ENCODE peak calls at places on chromosomes 4 and X, in ten cellular contexts. One of them, this sample, is unnamed.

GRCh38 chr4:175412161-175412560 is 399.9 kb downstream of the GPM6A start:
- DNase-seq in neural progenitor cell: no peak
- DNase-seq in nucleus accumbens: no peak
- DNase-seq in vagina: no peak
- DNase-seq in WTC11: no peak
- DNase-seq in T-cell: no peak
- DNase-seq in uterus: peak; percentile 45
- DNase-seq in stimulated activated CD8-positive, alpha-beta memory T cell treated with anti-CD3 and anti-CD28 coated beads, Interleukin-15, amount 100 ng/mL, for 4 hours: no peak
- DNase-seq in NCI-H446 treated with DMSO at 0.1 percent for 48 hours: no peak
- DNase-seq in dorsolateral prefrontal cortex: peak; percentile 50
- DNase-seq in this sample: no peak

GRCh38 chrX:10620121-10620699 is at the start of gene MID1:
- DNase-seq in neural progenitor cell: peak; percentile 89
- DNase-seq in nucleus accumbens: peak; percentile 49
- DNase-seq in vagina: no peak
- DNase-seq in WTC11: peak; percentile 74
- DNase-seq in T-cell: no peak
- DNase-seq in uterus: peak; percentile 72
- DNase-seq in stimulated activated CD8-positive, alpha-beta memory T cell treated with anti-CD3 and anti-CD28 coated beads, Interleukin-15, amount 100 ng/mL, for 4 hours: no peak
- DNase-seq in NCI-H446 treated with DMSO at 0.1 percent for 48 hours: peak; percentile 14
- DNase-seq in dorsolateral prefrontal cortex: peak; percentile 60
- DNase-seq in this sample: no peak

GRCh38 chr4:173135241-173135847 is 33.3 kb upstream of the GALNT7 start:
- DNase-seq in neural progenitor cell: no peak
- DNase-seq in nucleus accumbens: no peak
- DNase-seq in vagina: no peak
- DNase-seq in WTC11: no peak
- DNase-seq in T-cell: no peak
- DNase-seq in uterus: no peak
- DNase-seq in stimulated activated CD8-positive, alpha-beta memory T cell treated with anti-CD3 and anti-CD28 coated beads, Interleukin-15, amount 100 ng/mL, for 4 hours: no peak
- DNase-seq in NCI-H446 treated with DMSO at 0.1 percent for 48 hours: no peak
- DNase-seq in dorsolateral prefrontal cortex: no peak
- DNase-seq in this sample: peak; percentile 36

GRCh38 chrX:32582729-32583128 is 628.6 kb downstream of the DMD start:
- DNase-seq in neural progenitor cell: no peak
- DNase-seq in nucleus accumbens: no peak
- DNase-seq in vagina: no peak
- DNase-seq in WTC11: no peak
- DNase-seq in T-cell: no peak
- DNase-seq in uterus: no peak
- DNase-seq in stimulated activated CD8-positive, alpha-beta memory T cell treated with anti-CD3 and anti-CD28 coated beads, Interleukin-15, amount 100 ng/mL, for 4 hours: no peak
- DNase-seq in NCI-H446 treated with DMSO at 0.1 percent for 48 hours: no peak
- DNase-seq in dorsolateral prefrontal cortex: no peak
- DNase-seq in this sample: no peak

GRCh38 chr4:120085705-120086104 is 19.1 kb upstream of the MAD2L1 start:
- DNase-seq in neural progenitor cell: no peak
- DNase-seq in nucleus accumbens: no peak
- DNase-seq in vagina: no peak
- DNase-seq in WTC11: no peak
- DNase-seq in T-cell: no peak
- DNase-seq in uterus: no peak
- DNase-seq in stimulated activated CD8-positive, alpha-beta memory T cell treated with anti-CD3 and anti-CD28 coated beads, Interleukin-15, amount 100 ng/mL, for 4 hours: no peak
- DNase-seq in NCI-H446 treated with DMSO at 0.1 percent for 48 hours: no peak
- DNase-seq in dorsolateral prefrontal cortex: no peak
- DNase-seq in this sample: peak; percentile 7

GRCh38 chr4:48016141-48017107 is at the start of the genes CNGA1 and NIPAL1:
- DNase-seq in neural progenitor cell: peak; percentile 94
- DNase-seq in nucleus accumbens: peak; percentile 74
- DNase-seq in vagina: no peak
- DNase-seq in WTC11: peak; percentile 92
- DNase-seq in T-cell: peak; percentile 56
- DNase-seq in uterus: peak; percentile 49
- DNase-seq in stimulated activated CD8-positive, alpha-beta memory T cell treated with anti-CD3 and anti-CD28 coated beads, Interleukin-15, amount 100 ng/mL, for 4 hours: peak; percentile 58
- DNase-seq in NCI-H446 treated with DMSO at 0.1 percent for 48 hours: peak; percentile 2
- DNase-seq in dorsolateral prefrontal cortex: peak; percentile 48
- DNase-seq in this sample: peak; percentile 45

GRCh38 chrX:140360284-140360683 is 144.6 kb downstream of the SOX3 start:
- DNase-seq in neural progenitor cell: peak; percentile 8
- DNase-seq in nucleus accumbens: no peak
- DNase-seq in vagina: no peak
- DNase-seq in WTC11: no peak
- DNase-seq in T-cell: no peak
- DNase-seq in uterus: no peak
- DNase-seq in stimulated activated CD8-positive, alpha-beta memory T cell treated with anti-CD3 and anti-CD28 coated beads, Interleukin-15, amount 100 ng/mL, for 4 hours: no peak
- DNase-seq in NCI-H446 treated with DMSO at 0.1 percent for 48 hours: no peak
- DNase-seq in dorsolateral prefrontal cortex: no peak
- DNase-seq in this sample: no peak

GRCh38 chrX:75156537-75156945 is 458 bp upstream of the ABCB7 start:
- DNase-seq in neural progenitor cell: no peak
- DNase-seq in nucleus accumbens: peak; percentile 0
- DNase-seq in vagina: no peak
- DNase-seq in WTC11: no peak
- DNase-seq in T-cell: no peak
- DNase-seq in uterus: no peak
- DNase-seq in stimulated activated CD8-positive, alpha-beta memory T cell treated with anti-CD3 and anti-CD28 coated beads, Interleukin-15, amount 100 ng/mL, for 4 hours: no peak
- DNase-seq in NCI-H446 treated with DMSO at 0.1 percent for 48 hours: no peak
- DNase-seq in dorsolateral prefrontal cortex: no peak
- DNase-seq in this sample: peak; percentile 48

GRCh38 chrX:150092549-150092948 is 154.3 kb upstream of the EOLA2 start:
- DNase-seq in neural progenitor cell: no peak
- DNase-seq in nucleus accumbens: no peak
- DNase-seq in vagina: no peak
- DNase-seq in WTC11: no peak
- DNase-seq in T-cell: no peak
- DNase-seq in uterus: no peak
- DNase-seq in stimulated activated CD8-positive, alpha-beta memory T cell treated with anti-CD3 and anti-CD28 coated beads, Interleukin-15, amount 100 ng/mL, for 4 hours: no peak
- DNase-seq in NCI-H446 treated with DMSO at 0.1 percent for 48 hours: no peak
- DNase-seq in dorsolateral prefrontal cortex: no peak
- DNase-seq in this sample: no peak

GRCh38 chr4:185039508-185040273 is 21.4 kb downstream of the HELT start:
- DNase-seq in neural progenitor cell: peak; percentile 63
- DNase-seq in nucleus accumbens: peak; percentile 19
- DNase-seq in vagina: no peak
- DNase-seq in WTC11: no peak
- DNase-seq in T-cell: peak; percentile 39
- DNase-seq in uterus: peak; percentile 35
- DNase-seq in stimulated activated CD8-positive, alpha-beta memory T cell treated with anti-CD3 and anti-CD28 coated beads, Interleukin-15, amount 100 ng/mL, for 4 hours: no peak
- DNase-seq in NCI-H446 treated with DMSO at 0.1 percent for 48 hours: no peak
- DNase-seq in dorsolateral prefrontal cortex: no peak
- DNase-seq in this sample: peak; percentile 82

GRCh38 chr4:83378426-83378825 is 43.8 kb upstream of the HPSE start:
- DNase-seq in neural progenitor cell: peak; percentile 45
- DNase-seq in nucleus accumbens: no peak
- DNase-seq in vagina: peak; percentile 37
- DNase-seq in WTC11: no peak
- DNase-seq in T-cell: no peak
- DNase-seq in uterus: no peak
- DNase-seq in stimulated activated CD8-positive, alpha-beta memory T cell treated with anti-CD3 and anti-CD28 coated beads, Interleukin-15, amount 100 ng/mL, for 4 hours: no peak
- DNase-seq in NCI-H446 treated with DMSO at 0.1 percent for 48 hours: no peak
- DNase-seq in dorsolateral prefrontal cortex: no peak
- DNase-seq in this sample: peak; percentile 32

GRCh38 chr4:6405417-6405747 is 67.0 kb downstream of the PPP2R2C start:
- DNase-seq in neural progenitor cell: peak; percentile 56
- DNase-seq in nucleus accumbens: no peak
- DNase-seq in vagina: no peak
- DNase-seq in WTC11: no peak
- DNase-seq in T-cell: no peak
- DNase-seq in uterus: no peak
- DNase-seq in stimulated activated CD8-positive, alpha-beta memory T cell treated with anti-CD3 and anti-CD28 coated beads, Interleukin-15, amount 100 ng/mL, for 4 hours: no peak
- DNase-seq in NCI-H446 treated with DMSO at 0.1 percent for 48 hours: no peak
- DNase-seq in dorsolateral prefrontal cortex: no peak
- DNase-seq in this sample: no peak

GRCh38 chrX:71111141-71111843 is at the start of gene IL2RG:
- DNase-seq in neural progenitor cell: no peak
- DNase-seq in nucleus accumbens: no peak
- DNase-seq in vagina: no peak
- DNase-seq in WTC11: no peak
- DNase-seq in T-cell: peak; percentile 83
- DNase-seq in uterus: no peak
- DNase-seq in stimulated activated CD8-positive, alpha-beta memory T cell treated with anti-CD3 and anti-CD28 coated beads, Interleukin-15, amount 100 ng/mL, for 4 hours: peak; percentile 50
- DNase-seq in NCI-H446 treated with DMSO at 0.1 percent for 48 hours: no peak
- DNase-seq in dorsolateral prefrontal cortex: no peak
- DNase-seq in this sample: no peak

GRCh38 chrX:152588206-152588605 is 49.5 kb upstream of the GABRQ start:
- DNase-seq in neural progenitor cell: no peak
- DNase-seq in nucleus accumbens: no peak
- DNase-seq in vagina: no peak
- DNase-seq in WTC11: no peak
- DNase-seq in T-cell: no peak
- DNase-seq in uterus: no peak
- DNase-seq in stimulated activated CD8-positive, alpha-beta memory T cell treated with anti-CD3 and anti-CD28 coated beads, Interleukin-15, amount 100 ng/mL, for 4 hours: no peak
- DNase-seq in NCI-H446 treated with DMSO at 0.1 percent for 48 hours: no peak
- DNase-seq in dorsolateral prefrontal cortex: no peak
- DNase-seq in this sample: no peak

GRCh38 chr4:60945641-60946040 is 254.5 kb upstream of the ADGRL3 start:
- DNase-seq in neural progenitor cell: peak; percentile 17
- DNase-seq in nucleus accumbens: no peak
- DNase-seq in vagina: no peak
- DNase-seq in WTC11: no peak
- DNase-seq in T-cell: no peak
- DNase-seq in uterus: no peak
- DNase-seq in stimulated activated CD8-positive, alpha-beta memory T cell treated with anti-CD3 and anti-CD28 coated beads, Interleukin-15, amount 100 ng/mL, for 4 hours: no peak
- DNase-seq in NCI-H446 treated with DMSO at 0.1 percent for 48 hours: no peak
- DNase-seq in dorsolateral prefrontal cortex: no peak
- DNase-seq in this sample: no peak

GRCh38 chr4:173424899-173425805 is 26.2 kb upstream of the SCRG1 start:
- DNase-seq in neural progenitor cell: no peak
- DNase-seq in nucleus accumbens: no peak
- DNase-seq in vagina: no peak
- DNase-seq in WTC11: no peak
- DNase-seq in T-cell: no peak
- DNase-seq in uterus: no peak
- DNase-seq in stimulated activated CD8-positive, alpha-beta memory T cell treated with anti-CD3 and anti-CD28 coated beads, Interleukin-15, amount 100 ng/mL, for 4 hours: no peak
- DNase-seq in NCI-H446 treated with DMSO at 0.1 percent for 48 hours: peak; percentile 88
- DNase-seq in dorsolateral prefrontal cortex: no peak
- DNase-seq in this sample: no peak

GRCh38 chr4:1365271-1366178 is 18.5 kb downstream of the UVSSA start:
- DNase-seq in neural progenitor cell: no peak
- DNase-seq in nucleus accumbens: no peak
- DNase-seq in vagina: no peak
- DNase-seq in WTC11: peak; percentile 55
- DNase-seq in T-cell: no peak
- DNase-seq in uterus: no peak
- DNase-seq in stimulated activated CD8-positive, alpha-beta memory T cell treated with anti-CD3 and anti-CD28 coated beads, Interleukin-15, amount 100 ng/mL, for 4 hours: no peak
- DNase-seq in NCI-H446 treated with DMSO at 0.1 percent for 48 hours: no peak
- DNase-seq in dorsolateral prefrontal cortex: no peak
- DNase-seq in this sample: no peak

GRCh38 chrX:56968980-56969379 is 26.4 kb downstream of the SPIN3 start:
- DNase-seq in neural progenitor cell: no peak
- DNase-seq in nucleus accumbens: no peak
- DNase-seq in vagina: no peak
- DNase-seq in WTC11: no peak
- DNase-seq in T-cell: no peak
- DNase-seq in uterus: no peak
- DNase-seq in stimulated activated CD8-positive, alpha-beta memory T cell treated with anti-CD3 and anti-CD28 coated beads, Interleukin-15, amount 100 ng/mL, for 4 hours: no peak
- DNase-seq in NCI-H446 treated with DMSO at 0.1 percent for 48 hours: no peak
- DNase-seq in dorsolateral prefrontal cortex: no peak
- DNase-seq in this sample: no peak

GRCh38 chrX:3655181-3655580 is 58.3 kb downstream of the PRKX start:
- DNase-seq in neural progenitor cell: no peak
- DNase-seq in nucleus accumbens: no peak
- DNase-seq in vagina: no peak
- DNase-seq in WTC11: no peak
- DNase-seq in T-cell: no peak
- DNase-seq in uterus: no peak
- DNase-seq in stimulated activated CD8-positive, alpha-beta memory T cell treated with anti-CD3 and anti-CD28 coated beads, Interleukin-15, amount 100 ng/mL, for 4 hours: no peak
- DNase-seq in NCI-H446 treated with DMSO at 0.1 percent for 48 hours: no peak
- DNase-seq in dorsolateral prefrontal cortex: no peak
- DNase-seq in this sample: no peak

GRCh38 chr4:8581094-8581861 is 1.1 kb downstream of the GPR78 start:
- DNase-seq in neural progenitor cell: no peak
- DNase-seq in nucleus accumbens: no peak
- DNase-seq in vagina: no peak
- DNase-seq in WTC11: no peak
- DNase-seq in T-cell: no peak
- DNase-seq in uterus: no peak
- DNase-seq in stimulated activated CD8-positive, alpha-beta memory T cell treated with anti-CD3 and anti-CD28 coated beads, Interleukin-15, amount 100 ng/mL, for 4 hours: no peak
- DNase-seq in NCI-H446 treated with DMSO at 0.1 percent for 48 hours: no peak
- DNase-seq in dorsolateral prefrontal cortex: no peak
- DNase-seq in this sample: no peak

GRCh38 chr4:1410491-1411325 is 4.5 kb upstream of the NKX1-1 start:
- DNase-seq in neural progenitor cell: peak; percentile 97
- DNase-seq in nucleus accumbens: peak; percentile 28
- DNase-seq in vagina: peak; percentile 82
- DNase-seq in WTC11: peak; percentile 94
- DNase-seq in T-cell: peak; percentile 29
- DNase-seq in uterus: no peak
- DNase-seq in stimulated activated CD8-positive, alpha-beta memory T cell treated with anti-CD3 and anti-CD28 coated beads, Interleukin-15, amount 100 ng/mL, for 4 hours: no peak
- DNase-seq in NCI-H446 treated with DMSO at 0.1 percent for 48 hours: no peak
- DNase-seq in dorsolateral prefrontal cortex: peak; percentile 34
- DNase-seq in this sample: peak; percentile 36

GRCh38 chr4:38078590-38079381 is 118.6 kb downstream of the PTTG2 start:
- DNase-seq in neural progenitor cell: no peak
- DNase-seq in nucleus accumbens: no peak
- DNase-seq in vagina: no peak
- DNase-seq in WTC11: no peak
- DNase-seq in T-cell: no peak
- DNase-seq in uterus: no peak
- DNase-seq in stimulated activated CD8-positive, alpha-beta memory T cell treated with anti-CD3 and anti-CD28 coated beads, Interleukin-15, amount 100 ng/mL, for 4 hours: no peak
- DNase-seq in NCI-H446 treated with DMSO at 0.1 percent for 48 hours: no peak
- DNase-seq in dorsolateral prefrontal cortex: no peak
- DNase-seq in this sample: peak; percentile 15

GRCh38 chrX:48695524-48695875 is 1.0 kb upstream of the SUV39H1 start:
- DNase-seq in neural progenitor cell: no peak
- DNase-seq in nucleus accumbens: no peak
- DNase-seq in vagina: no peak
- DNase-seq in WTC11: no peak
- DNase-seq in T-cell: no peak
- DNase-seq in uterus: no peak
- DNase-seq in stimulated activated CD8-positive, alpha-beta memory T cell treated with anti-CD3 and anti-CD28 coated beads, Interleukin-15, amount 100 ng/mL, for 4 hours: no peak
- DNase-seq in NCI-H446 treated with DMSO at 0.1 percent for 48 hours: no peak
- DNase-seq in dorsolateral prefrontal cortex: no peak
- DNase-seq in this sample: no peak

GRCh38 chr4:33104190-33104773 is 2384.1 kb downstream of the PCDH7 start:
- DNase-seq in neural progenitor cell: no peak
- DNase-seq in nucleus accumbens: no peak
- DNase-seq in vagina: no peak
- DNase-seq in WTC11: no peak
- DNase-seq in T-cell: no peak
- DNase-seq in uterus: no peak
- DNase-seq in stimulated activated CD8-positive, alpha-beta memory T cell treated with anti-CD3 and anti-CD28 coated beads, Interleukin-15, amount 100 ng/mL, for 4 hours: no peak
- DNase-seq in NCI-H446 treated with DMSO at 0.1 percent for 48 hours: no peak
- DNase-seq in dorsolateral prefrontal cortex: no peak
- DNase-seq in this sample: no peak

GRCh38 chr4:165016971-165017370 is 14.8 kb upstream of the TRIM60 start:
- DNase-seq in neural progenitor cell: peak; percentile 14
- DNase-seq in nucleus accumbens: no peak
- DNase-seq in vagina: no peak
- DNase-seq in WTC11: peak; percentile 67
- DNase-seq in T-cell: no peak
- DNase-seq in uterus: no peak
- DNase-seq in stimulated activated CD8-positive, alpha-beta memory T cell treated with anti-CD3 and anti-CD28 coated beads, Interleukin-15, amount 100 ng/mL, for 4 hours: no peak
- DNase-seq in NCI-H446 treated with DMSO at 0.1 percent for 48 hours: no peak
- DNase-seq in dorsolateral prefrontal cortex: no peak
- DNase-seq in this sample: no peak

GRCh38 chrX:38212246-38212645 is 8.4 kb downstream of the SRPX start:
- DNase-seq in neural progenitor cell: no peak
- DNase-seq in nucleus accumbens: no peak
- DNase-seq in vagina: no peak
- DNase-seq in WTC11: no peak
- DNase-seq in T-cell: no peak
- DNase-seq in uterus: no peak
- DNase-seq in stimulated activated CD8-positive, alpha-beta memory T cell treated with anti-CD3 and anti-CD28 coated beads, Interleukin-15, amount 100 ng/mL, for 4 hours: no peak
- DNase-seq in NCI-H446 treated with DMSO at 0.1 percent for 48 hours: no peak
- DNase-seq in dorsolateral prefrontal cortex: no peak
- DNase-seq in this sample: peak; percentile 73

GRCh38 chr4:110634320-110635154 is 11.7 kb upstream of the PITX2 start:
- DNase-seq in neural progenitor cell: no peak
- DNase-seq in nucleus accumbens: no peak
- DNase-seq in vagina: no peak
- DNase-seq in WTC11: no peak
- DNase-seq in T-cell: no peak
- DNase-seq in uterus: no peak
- DNase-seq in stimulated activated CD8-positive, alpha-beta memory T cell treated with anti-CD3 and anti-CD28 coated beads, Interleukin-15, amount 100 ng/mL, for 4 hours: no peak
- DNase-seq in NCI-H446 treated with DMSO at 0.1 percent for 48 hours: no peak
- DNase-seq in dorsolateral prefrontal cortex: no peak
- DNase-seq in this sample: no peak

GRCh38 chr4:6394671-6395081 is 77.7 kb downstream of the PPP2R2C start:
- DNase-seq in neural progenitor cell: no peak
- DNase-seq in nucleus accumbens: no peak
- DNase-seq in vagina: no peak
- DNase-seq in WTC11: no peak
- DNase-seq in T-cell: no peak
- DNase-seq in uterus: no peak
- DNase-seq in stimulated activated CD8-positive, alpha-beta memory T cell treated with anti-CD3 and anti-CD28 coated beads, Interleukin-15, amount 100 ng/mL, for 4 hours: no peak
- DNase-seq in NCI-H446 treated with DMSO at 0.1 percent for 48 hours: no peak
- DNase-seq in dorsolateral prefrontal cortex: no peak
- DNase-seq in this sample: no peak